ENCODE peak calls at places on chromosomes 1 and 21, in six cellular contexts. One of them, this sample, is unnamed.

GRCh38 chr1:200849430-200849829 is 23.4 kb upstream of the GPR25 start:
- DNase-seq in GM12878: no peak
- DNase-seq in GM12892: no peak
- DNase-seq in K562: no peak
- DNase-seq in HepG2: no peak
- DNase-seq in H1: no peak
- DNase-seq in this sample: no peak

GRCh38 chr1:224201336-224201735 is 18.3 kb downstream of the DEGS1 start:
- DNase-seq in H1: no peak
- DNase-seq in GM12878: no peak
- DNase-seq in HepG2: peak
- DNase-seq in K562: no peak
- DNase-seq in GM12892: no peak
- DNase-seq in this sample: no peak

GRCh38 chr21:14690886-14691285 is 144.8 kb upstream of the SAMSN1 start:
- DNase-seq in GM12892: no peak
- DNase-seq in GM12878: no peak
- DNase-seq in K562: no peak
- DNase-seq in HepG2: no peak
- DNase-seq in H1: no peak
- DNase-seq in this sample: no peak

GRCh38 chr1:25683731-25684130 is 67.1 kb downstream of the MAN1C1 start:
- DNase-seq in GM12878: no peak
- DNase-seq in HepG2: no peak
- DNase-seq in K562: no peak
- DNase-seq in H1: no peak
- DNase-seq in GM12892: no peak
- DNase-seq in this sample: no peak

GRCh38 chr1:207822602-207823451 is 71.0 kb downstream of the CD46 start:
- DNase-seq in K562: peak
- DNase-seq in HepG2: no peak
- DNase-seq in H1: no peak
- DNase-seq in GM12878: peak
- DNase-seq in GM12892: peak
- DNase-seq in this sample: peak

GRCh38 chr1:232291681-232292080 is 338.3 kb downstream of the SIPA1L2 start:
- DNase-seq in K562: no peak
- DNase-seq in H1: no peak
- DNase-seq in HepG2: no peak
- DNase-seq in GM12892: no peak
- DNase-seq in GM12878: no peak
- DNase-seq in this sample: no peak

GRCh38 chr1:247370786-247371732 is 39.4 kb upstream of the ZNF496 start:
- DNase-seq in GM12878: no peak
- DNase-seq in HepG2: no peak
- DNase-seq in H1: no peak
- DNase-seq in K562: no peak
- DNase-seq in GM12892: no peak
- DNase-seq in this sample: no peak

GRCh38 chr1:38084700-38085099 is 38.1 kb upstream of the POU3F1 start:
- DNase-seq in GM12878: no peak
- DNase-seq in H1: no peak
- DNase-seq in HepG2: no peak
- DNase-seq in K562: no peak
- DNase-seq in GM12892: no peak
- DNase-seq in this sample: no peak

GRCh38 chr1:41657679-41658078 is 173.2 kb upstream of the EDN2 start:
- DNase-seq in GM12878: no peak
- DNase-seq in GM12892: no peak
- DNase-seq in H1: no peak
- DNase-seq in K562: no peak
- DNase-seq in HepG2: no peak
- DNase-seq in this sample: no peak

GRCh38 chr1:67441183-67441582 is 11.0 kb upstream of the SERBP1 start:
- DNase-seq in K562: no peak
- DNase-seq in GM12878: no peak
- DNase-seq in GM12892: no peak
- DNase-seq in H1: no peak
- DNase-seq in HepG2: peak
- DNase-seq in this sample: no peak

GRCh38 chr1:202122639-202123335 is at the start of gene GPR37L1:
- DNase-seq in K562: peak
- DNase-seq in GM12892: no peak
- DNase-seq in HepG2: peak
- DNase-seq in H1: peak
- DNase-seq in GM12878: no peak
- DNase-seq in this sample: no peak

GRCh38 chr1:11045428-11046269 is 1.4 kb downstream of the MASP2 start:
- DNase-seq in HepG2: no peak
- DNase-seq in H1: no peak
- DNase-seq in GM12878: no peak
- DNase-seq in K562: peak
- DNase-seq in GM12892: no peak
- DNase-seq in this sample: no peak

GRCh38 chr1:81484284-81484683 is 316.4 kb upstream of the ADGRL2 start:
- DNase-seq in HepG2: no peak
- DNase-seq in K562: no peak
- DNase-seq in GM12892: no peak
- DNase-seq in GM12878: no peak
- DNase-seq in H1: no peak
- DNase-seq in this sample: no peak

GRCh38 chr1:145719230-145720079 is at the start of gene CD160:
- DNase-seq in H1: no peak
- DNase-seq in GM12878: no peak
- DNase-seq in HepG2: no peak
- DNase-seq in GM12892: no peak
- DNase-seq in K562: no peak
- DNase-seq in this sample: no peak

GRCh38 chr1:2130871-2131289 is 63.7 kb downstream of the FAAP20 start:
- DNase-seq in GM12878: no peak
- DNase-seq in K562: no peak
- DNase-seq in HepG2: no peak
- DNase-seq in H1: no peak
- DNase-seq in GM12892: no peak
- DNase-seq in this sample: no peak

GRCh38 chr21:33901421-33902288 is 13.9 kb downstream of the ATP5PO start:
- DNase-seq in HepG2: peak
- DNase-seq in K562: no peak
- DNase-seq in GM12878: no peak
- DNase-seq in H1: peak
- DNase-seq in GM12892: no peak
- DNase-seq in this sample: no peak

GRCh38 chr1:23367451-23367790 is 2.2 kb downstream of the ZNF436 start:
- DNase-seq in H1: no peak
- DNase-seq in HepG2: peak
- DNase-seq in K562: no peak
- DNase-seq in GM12878: no peak
- DNase-seq in GM12892: no peak
- DNase-seq in this sample: no peak

GRCh38 chr1:15531003-15531402 is 4.4 kb downstream of the DNAJC16 start:
- DNase-seq in H1: no peak
- DNase-seq in GM12878: no peak
- DNase-seq in HepG2: no peak
- DNase-seq in K562: no peak
- DNase-seq in GM12892: no peak
- DNase-seq in this sample: no peak

GRCh38 chr1:45925728-45926287 is 122.4 kb downstream of the MAST2 start:
- DNase-seq in HepG2: no peak
- DNase-seq in GM12892: no peak
- DNase-seq in K562: no peak
- DNase-seq in GM12878: peak
- DNase-seq in H1: no peak
- DNase-seq in this sample: no peak

GRCh38 chr1:54409156-54410142 is 3.3 kb upstream of the SSBP3 start:
- DNase-seq in GM12892: no peak
- DNase-seq in K562: peak
- DNase-seq in GM12878: peak
- DNase-seq in H1: no peak
- DNase-seq in HepG2: no peak
- DNase-seq in this sample: peak

GRCh38 chr21:36325373-36326010 is 5.5 kb downstream of the MORC3 start:
- DNase-seq in GM12892: no peak
- DNase-seq in H1: no peak
- DNase-seq in GM12878: no peak
- DNase-seq in HepG2: peak
- DNase-seq in K562: no peak
- DNase-seq in this sample: no peak

GRCh38 chr1:246008256-246008901 is 498.7 kb downstream of the SMYD3 start:
- DNase-seq in K562: no peak
- DNase-seq in HepG2: no peak
- DNase-seq in H1: no peak
- DNase-seq in GM12892: no peak
- DNase-seq in GM12878: no peak
- DNase-seq in this sample: no peak

GRCh38 chr1:151680812-151681211 is 35.8 kb downstream of the CELF3 start:
- DNase-seq in H1: no peak
- DNase-seq in GM12878: no peak
- DNase-seq in GM12892: no peak
- DNase-seq in K562: no peak
- DNase-seq in HepG2: no peak
- DNase-seq in this sample: no peak

DNA sequence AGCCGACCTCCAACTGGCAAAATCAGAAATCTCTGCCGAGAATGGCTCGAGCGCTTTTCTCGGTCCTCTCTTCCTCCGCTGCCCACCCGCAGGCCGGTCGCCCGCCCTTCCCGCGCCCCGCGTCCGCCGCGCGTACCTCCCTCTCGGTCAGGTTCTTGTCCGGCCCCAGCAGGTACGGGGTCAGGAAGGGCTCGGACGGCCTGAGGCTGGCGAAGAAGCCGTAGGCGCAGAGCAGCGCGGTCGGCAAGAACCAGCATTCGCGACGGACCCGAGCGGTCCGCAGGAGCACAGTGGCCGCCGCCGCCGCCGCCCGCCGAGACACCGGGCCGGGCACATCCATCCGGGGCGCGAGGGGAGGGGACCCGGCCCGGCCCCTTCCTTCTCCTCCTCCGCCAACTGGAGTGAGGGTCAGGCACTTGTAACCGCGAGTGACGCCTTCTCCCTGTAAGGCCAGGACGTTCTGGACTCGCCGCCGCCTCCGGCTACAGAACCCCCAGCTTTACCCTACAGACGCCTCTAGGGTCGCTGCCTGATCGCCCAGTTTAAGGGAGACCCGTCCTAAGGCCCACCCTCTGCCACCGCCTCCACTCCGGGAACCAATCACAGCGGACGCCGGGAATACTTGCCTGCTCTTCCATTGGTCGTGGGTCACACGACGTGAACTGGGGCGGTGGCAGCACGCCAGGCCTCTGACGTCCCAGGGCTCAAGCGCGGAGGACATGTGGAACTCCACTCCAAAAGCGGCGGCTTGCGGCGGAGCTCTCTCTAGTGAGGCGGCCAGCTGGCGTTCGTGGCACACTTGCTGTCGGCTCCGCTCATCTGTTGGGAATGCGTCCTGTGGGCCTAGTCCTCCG is at the start of gene SLC19A2:
- DNase-seq in GM12878: peak
- DNase-seq in GM12892: peak
- DNase-seq in K562: peak
- DNase-seq in HepG2: peak
- DNase-seq in H1: peak
- DNase-seq in this sample: peak
- TF ChIP-seq POLR2A in GM12878: peak
- TF ChIP-seq POLR2A in GM12892: peak
- TF ChIP-seq POLR2A in K562: peak
- TF ChIP-seq POLR2A in HepG2: peak
- TF ChIP-seq POLR2A in H1: peak
- TF ChIP-seq POLR2A in this sample: peak

GRCh38 chr1:68812295-68812694 is 315.4 kb upstream of the DEPDC1 start:
- DNase-seq in K562: no peak
- DNase-seq in HepG2: no peak
- DNase-seq in GM12878: no peak
- DNase-seq in GM12892: no peak
- DNase-seq in H1: no peak
- DNase-seq in this sample: no peak
- TF ChIP-seq TAF1 in K562: no peak
- TF ChIP-seq TAF1 in HepG2: no peak
- TF ChIP-seq TAF1 in GM12878: no peak
- TF ChIP-seq TAF1 in GM12892: no peak
- TF ChIP-seq TAF1 in H1: no peak
- TF ChIP-seq TAF1 in this sample: no peak

GRCh38 chr21:45293726-45294401 is 6.2 kb upstream of the POFUT2 start:
- DNase-seq in H1: no peak
- DNase-seq in K562: no peak
- DNase-seq in GM12892: no peak
- DNase-seq in GM12878: no peak
- DNase-seq in HepG2: no peak
- DNase-seq in this sample: no peak

GRCh38 chr21:45297329-45297728 is 9.6 kb upstream of the POFUT2 start:
- DNase-seq in GM12878: no peak
- DNase-seq in GM12892: no peak
- DNase-seq in H1: no peak
- DNase-seq in HepG2: no peak
- DNase-seq in K562: no peak
- DNase-seq in this sample: no peak

GRCh38 chr21:45296638-45297037 is 8.9 kb upstream of the POFUT2 start:
- DNase-seq in H1: no peak
- DNase-seq in GM12878: no peak
- DNase-seq in GM12892: no peak
- DNase-seq in K562: no peak
- DNase-seq in HepG2: no peak
- DNase-seq in this sample: no peak

GRCh38 chr21:45294509-45295291 is 7.0 kb upstream of the POFUT2 start:
- DNase-seq in HepG2: no peak
- DNase-seq in GM12892: no peak
- DNase-seq in K562: no peak
- DNase-seq in GM12878: no peak
- DNase-seq in H1: no peak
- DNase-seq in this sample: no peak

DNA sequence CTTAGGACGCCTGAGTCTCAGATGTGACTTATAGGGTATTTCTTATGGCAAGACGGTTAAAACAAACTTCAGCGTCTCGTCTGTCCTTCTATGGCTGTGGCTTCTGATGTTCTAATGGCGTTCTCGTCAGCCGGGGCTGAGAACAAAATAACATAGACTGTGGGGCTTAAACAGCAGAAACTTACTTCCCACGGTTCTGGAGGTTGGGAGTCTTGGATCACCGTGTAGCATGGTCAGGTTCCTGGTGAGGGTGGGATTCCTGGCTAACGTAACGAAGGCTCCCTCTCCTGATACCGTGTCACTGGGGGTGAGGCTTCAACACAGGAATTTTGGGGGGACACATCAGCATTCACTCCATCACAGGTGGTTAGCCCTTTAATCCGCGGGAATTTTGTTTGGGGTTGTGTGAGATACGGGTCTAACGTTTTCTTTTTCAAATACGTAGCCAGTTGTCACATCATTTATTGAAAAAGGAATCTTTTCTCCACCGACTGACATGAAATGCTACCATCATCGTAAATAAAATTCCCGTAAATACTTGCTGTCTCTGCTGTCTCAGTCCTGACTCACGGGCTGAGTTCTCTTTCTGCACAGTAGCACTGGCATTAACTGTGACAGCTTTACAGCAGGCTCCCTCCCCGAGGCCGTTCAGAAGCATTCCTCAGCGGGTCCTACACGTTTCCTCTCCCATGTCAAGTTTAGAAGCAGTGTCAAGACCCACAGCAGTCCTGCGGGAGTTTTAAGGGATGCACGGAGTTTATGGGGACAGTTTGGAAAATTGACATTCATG is 8.1 kb upstream of the POFUT2 start:
- DNase-seq in H1: no peak
- DNase-seq in HepG2: no peak
- DNase-seq in GM12878: no peak
- DNase-seq in K562: no peak
- DNase-seq in GM12892: no peak
- DNase-seq in this sample: no peak
- TF ChIP-seq POLR2A in H1: no peak
- TF ChIP-seq POLR2A in HepG2: no peak
- TF ChIP-seq POLR2A in GM12878: no peak
- TF ChIP-seq POLR2A in K562: no peak
- TF ChIP-seq POLR2A in GM12892: no peak
- TF ChIP-seq POLR2A in this sample: no peak

GRCh38 chr1:205382561-205382960 is 25.8 kb upstream of the KLHDC8A start:
- DNase-seq in GM12878: no peak
- DNase-seq in K562: no peak
- DNase-seq in GM12892: no peak
- DNase-seq in H1: no peak
- DNase-seq in HepG2: no peak
- DNase-seq in this sample: no peak
- TF ChIP-seq TAF1 in GM12878: no peak
- TF ChIP-seq TAF1 in K562: no peak
- TF ChIP-seq TAF1 in GM12892: no peak
- TF ChIP-seq TAF1 in H1: no peak
- TF ChIP-seq TAF1 in HepG2: no peak
- TF ChIP-seq TAF1 in this sample: no peak

This sample was measured in GM12891.